ENCODE peak calls at places on chromosome 14, in five cellular contexts. N is stimulated activated CD8-positive, alpha-beta memory T cell treated with anti-CD3 and anti-CD28 coated beads, Interleukin-7, amount 100 ng/mL, for 1 hour; S is ELR; A is BJ; O is SHP77 treated with DMSO at 0.1 percent for 48 hours. Q is an unnamed sample.

GRCh38 chr14:29548948-29549370 is 378.7 kb downstream of the PRKD1 start:
- DNase-seq in N (no peak), A (no peak), O (peak; percentile 84), S (peak; percentile 79), Q (peak; percentile 74)

GRCh38 chr14:38384746-38385145 is 128.9 kb upstream of the CLEC14A start:
- DNase-seq in S (no peak), O (no peak), N (no peak), A (no peak), Q (no peak)

GRCh38 chr14:52399886-52400599 is 85.9 kb downstream of the PTGER2 start:
- DNase-seq in O (no peak), S (peak; percentile 4), A (peak; percentile 49), N (no peak), Q (no peak)

GRCh38 chr14:53509845-53510244 is 356.7 kb upstream of the DDHD1 start:
- DNase-seq in S (no peak), O (no peak), N (no peak), A (peak; percentile 68), Q (no peak)

GRCh38 chr14:55094630-55095157 is 34.4 kb upstream of the LGALS3 start:
- DNase-seq in A (no peak), S (peak; percentile 88), N (no peak), O (no peak), Q (no peak)

GRCh38 chr14:61476105-61476736 is 154.8 kb downstream of the PRKCH start:
- DNase-seq in A (no peak), S (no peak), O (no peak), N (no peak), Q (no peak)

GRCh38 chr14:105487449-105487985 is 831 bp downstream of the CRIP1 start:
- DNase-seq in O (no peak), A (no peak), S (peak; percentile 28), N (no peak), Q (no peak)

GRCh38 chr14:30641207-30641606 is 19.1 kb downstream of the SCFD1 start:
- DNase-seq in A (no peak), O (no peak), N (no peak), S (no peak), Q (no peak)

GRCh38 chr14:90726656-90727055 is 89.6 kb downstream of the TTC7B start:
- DNase-seq in A (peak; percentile 15), S (no peak), O (no peak), N (no peak), Q (no peak)

GRCh38 chr14:22358726-22359125 is 230.3 kb downstream of the DAD1 start:
- DNase-seq in O (no peak), N (no peak), A (no peak), S (no peak), Q (no peak)

GRCh38 chr14:99597911-99598600 is 6.0 kb downstream of the CCDC85C start:
- DNase-seq in S (no peak), N (no peak), O (no peak), A (no peak), Q (no peak)

GRCh38 chr14:73266317-73266716 is 29.0 kb downstream of the PAPLN start:
- DNase-seq in A (no peak), N (no peak), O (no peak), S (no peak), Q (no peak)